ENCODE peak calls at places on chromosome X, in six cellular contexts. Z, Y, C, R, J and K are unnamed samples.

GRCh38 chrX:132858018-132858417 is 100.4 kb downstream of the HS6ST2 start:
- DNase-seq in Z (no peak), Y (no peak), C (no peak), R (peak; percentile 56), J (no peak), K (no peak)

GRCh38 chrX:39832211-39832610 is 265.5 kb downstream of the BCOR start:
- DNase-seq in Z (no peak), Y (no peak), C (no peak), R (no peak), J (no peak), K (no peak)

GRCh38 chrX:1361275-1361674 is 24.7 kb downstream of the IL3RA start:
- DNase-seq in Z (no peak), Y (no peak), C (no peak), R (no peak), J (no peak), K (no peak)

GRCh38 chrX:154815274-154815818 is 10.1 kb upstream of the MPP1 start:
- DNase-seq in Z (no peak), Y (no peak), C (no peak), R (peak; percentile 44), J (no peak), K (no peak)

GRCh38 chrX:148380614-148381561 is 119.5 kb upstream of the AFF2 start:
- DNase-seq in Z (no peak), Y (peak; percentile 2), C (peak; percentile 11), R (no peak), J (no peak), K (peak; percentile 39)

GRCh38 chrX:40172169-40172979 is 74.6 kb upstream of the BCOR start:
- DNase-seq in Z (peak; percentile 67), Y (peak; percentile 32), C (peak; percentile 64), R (peak; percentile 65), J (no peak), K (no peak)

GRCh38 chrX:1524874-1525582 is 12.0 kb downstream of the P2RY8 start:
- DNase-seq in Z (no peak), Y (no peak), C (no peak), R (no peak), J (peak; percentile 59), K (no peak)

GRCh38 chrX:6004529-6004928 is 224.1 kb downstream of the NLGN4X start:
- DNase-seq in Z (no peak), Y (no peak), C (no peak), R (no peak), J (no peak), K (no peak)

GRCh38 chrX:119870626-119871131 is 854 bp downstream of the RNF113A start:
- DNase-seq in Z (peak; percentile 49), Y (peak; percentile 3), C (peak; percentile 29), R (peak; percentile 16), J (no peak), K (peak; percentile 6)

GRCh38 chrX:103879339-103879738 is 47.3 kb upstream of the RAB9B start:
- DNase-seq in Z (no peak), Y (peak; percentile 51), C (no peak), R (peak; percentile 70), J (no peak), K (no peak)

GRCh38 chrX:131746491-131746968 is 202.7 kb downstream of the OR13H1 start:
- DNase-seq in Z (no peak), Y (peak; percentile 79), C (peak; percentile 89), R (no peak), J (peak; percentile 83), K (peak; percentile 74)

GRCh38 chrX:100316987-100317386 is 93.1 kb downstream of the PCDH19 start:
- DNase-seq in Z (no peak), Y (peak; percentile 27), C (no peak), R (no peak), J (no peak), K (no peak)

GRCh38 chrX:30751497-30751896 is 98.3 kb downstream of the GK start:
- DNase-seq in Z (no peak), Y (peak; percentile 62), C (no peak), R (no peak), J (no peak), K (no peak)

GRCh38 chrX:41452565-41452964 is 5.4 kb downstream of the NYX start:
- DNase-seq in Z (no peak), Y (no peak), C (no peak), R (no peak), J (no peak), K (no peak)

GRCh38 chrX:153803211-153804099 is 9.0 kb downstream of the SSR4 start:
- DNase-seq in Z (no peak), Y (no peak), C (no peak), R (no peak), J (no peak), K (no peak)